ENCODE peak calls at places on chromosomes 5 and 9, in seven cellular contexts. S is IMR-90, B is mesendoderm, Z is neuronal stem cell, D is H9, H is H1, M is mesenchymal stem cell. I is an unnamed sample.

GRCh38 chr5:173474881-173475287 is 141.6 kb downstream of the BOD1 start:
- DNase-seq in S (peak; percentile 94), M (peak; percentile 92), H (no peak), B (no peak), Z (no peak), D (no peak), I (peak; percentile 80)

GRCh38 chr5:179223961-179224360 is 121.3 kb downstream of the ADAMTS2 start:
- DNase-seq in B (no peak), M (no peak), D (no peak), Z (no peak), S (no peak), H (no peak), I (no peak)

GRCh38 chr9:131203438-131204219 is 72.7 kb downstream of the FAM78A start:
- DNase-seq in Z (no peak), S (no peak), B (peak; percentile 45), H (no peak), D (peak; percentile 47), M (no peak), I (peak; percentile 48)

GRCh38 chr5:160937570-160937969 is 85.6 kb upstream of the ATP10B start:
- DNase-seq in H (no peak), Z (no peak), S (no peak), D (no peak), M (no peak), B (no peak), I (peak; percentile 39)

GRCh38 chr9:89941875-89942274 is 337.1 kb downstream of the GADD45G start:
- DNase-seq in Z (no peak), S (peak; percentile 93), D (no peak), B (no peak), H (no peak), M (peak; percentile 95), I (peak; percentile 87)

GRCh38 chr9:22170990-22171663 is 162.0 kb upstream of the CDKN2B start:
- DNase-seq in Z (no peak), B (peak; percentile 38), D (no peak), S (no peak), H (no peak), M (no peak), I (no peak)

GRCh38 chr5:172630961-172631360 is 10.1 kb upstream of the NEURL1B start:
- DNase-seq in H (no peak), M (no peak), S (no peak), B (no peak), Z (no peak), D (peak; percentile 29), I (no peak)

GRCh38 chr9:135926402-135927194 is 19.3 kb upstream of the CAMSAP1 start:
- DNase-seq in M (peak; percentile 78), B (peak; percentile 27), H (no peak), D (no peak), Z (no peak), S (peak; percentile 61), I (peak; percentile 98)

GRCh38 chr9:126421567-126422428 is 95.2 kb downstream of the MVB12B start:
- DNase-seq in M (no peak), S (no peak), D (peak; percentile 65), H (peak; percentile 51), B (peak; percentile 89), Z (no peak), I (no peak)

GRCh38 chr9:122180633-122181032 is 20.9 kb downstream of the MORN5 start:
- DNase-seq in H (no peak), S (peak; percentile 88), B (no peak), M (peak; percentile 72), D (no peak), Z (no peak), I (no peak)

GRCh38 chr5:16574789-16575785 is 41.7 kb downstream of the RETREG1 start:
- DNase-seq in B (peak; percentile 38), S (peak; percentile 89), H (peak; percentile 38), D (peak; percentile 60), Z (peak; percentile 31), M (peak; percentile 31), I (peak; percentile 29)

GRCh38 chr9:133274236-133275104 is 531 bp downstream of the ABO start:
- DNase-seq in Z (no peak), M (no peak), D (no peak), S (no peak), B (no peak), H (no peak), I (no peak)

GRCh38 chr9:95887926-95888497 is 12.5 kb downstream of the ERCC6L2 start:
- DNase-seq in M (no peak), H (no peak), S (no peak), B (no peak), D (no peak), Z (no peak), I (no peak)

GRCh38 chr5:139709587-139710369 is 61.6 kb downstream of the CXXC5 start:
- DNase-seq in B (peak; percentile 91), Z (peak; percentile 61), M (peak; percentile 41), H (no peak), D (peak; percentile 86), S (no peak), I (no peak)

GRCh38 chr5:158660726-158661125 is 439.0 kb downstream of the EBF1 start:
- DNase-seq in M (no peak), Z (no peak), S (no peak), B (no peak), H (no peak), D (no peak), I (peak; percentile 48)

GRCh38 chr5:54186108-54186507 is 124.3 kb downstream of the ARL15 start:
- DNase-seq in S (no peak), H (no peak), B (peak; percentile 74), M (no peak), D (no peak), Z (no peak), I (no peak)

GRCh38 chr9:20658677-20659473 is 25.2 kb upstream of the FOCAD start:
- DNase-seq in D (no peak), H (no peak), M (peak; percentile 62), S (no peak), B (peak; percentile 60), Z (no peak), I (peak; percentile 19)

GRCh38 chr5:11468334-11469039 is 435.8 kb downstream of the CTNND2 start:
- DNase-seq in D (no peak), M (peak; percentile 0), S (no peak), B (peak; percentile 33), H (no peak), Z (no peak), I (peak; percentile 49)

GRCh38 chr5:33679791-33680190 is 212.0 kb downstream of the ADAMTS12 start:
- DNase-seq in H (no peak), S (peak; percentile 55), M (peak; percentile 33), B (no peak), Z (no peak), D (no peak), I (no peak)

GRCh38 chr9:132241840-132242620 is 80.2 kb downstream of the NTNG2 start:
- DNase-seq in M (peak; percentile 60), S (no peak), Z (no peak), B (no peak), D (peak; percentile 56), H (no peak), I (no peak)

GRCh38 chr5:1074816-1075554 is 36.9 kb downstream of the SLC12A7 start:
- DNase-seq in M (no peak), D (no peak), Z (no peak), H (no peak), B (no peak), S (no peak), I (no peak)
- H3K23ac ChIP-seq in M (no peak overlapping the region), D (no peak overlapping the region), Z (peak overlapping the region; percentile 43), H (no peak overlapping the region), B (no peak overlapping the region), S (no peak overlapping the region), I (no peak overlapping the region)

GRCh38 chr5:84383816-84384603 is 670 bp downstream of the EDIL3 start:
- DNase-seq in H (peak; percentile 49), B (peak; percentile 71), S (peak; percentile 70), M (peak; percentile 63), Z (peak; percentile 67), D (peak; percentile 85), I (no peak)

GRCh38 chr5:84384604-84385575 is at the start of gene EDIL3:
- DNase-seq in D (peak; percentile 71), B (peak; percentile 64), Z (peak; percentile 59), H (no peak), S (peak; percentile 59), M (peak; percentile 76), I (no peak)

GRCh38 chr5:84383296-84383815 is 1.3 kb downstream of the EDIL3 start:
- DNase-seq in M (no peak), H (no peak), Z (peak; percentile 20), S (no peak), D (peak; percentile 38), B (peak; percentile 38), I (no peak)

GRCh38 chr5:84381501-84382362 is 2.9 kb downstream of the EDIL3 start:
- DNase-seq in H (no peak), M (peak; percentile 62), D (no peak), Z (no peak), B (no peak), S (no peak), I (no peak)

GRCh38 chr5:84382363-84383295 is 2.1 kb downstream of the EDIL3 start:
- DNase-seq in S (peak; percentile 53), Z (peak; percentile 54), M (peak; percentile 82), H (no peak), D (peak; percentile 69), B (peak; percentile 83), I (peak; percentile 12)
- H3K9ac ChIP-seq in S (peak overlapping the region; percentile 82), Z (peak overlapping the region; percentile 89), M (peak overlapping the region; percentile 88), H (peak overlapping the region; percentile 43), D (peak overlapping the region; percentile 76), B (peak overlapping the region; percentile 83), I (peak overlapping the region; percentile 41)

GRCh38 chr9:36950389-36950788 is 83.7 kb downstream of the PAX5 start:
- DNase-seq in M (no peak), D (no peak), H (no peak), B (peak; percentile 69), S (no peak), Z (no peak), I (no peak)
- H4K8ac ChIP-seq in M (no peak overlapping the region), D (no peak overlapping the region), H (no peak overlapping the region), B (no peak overlapping the region), S (no peak overlapping the region), Z (no peak overlapping the region), I (no peak overlapping the region)

DNA sequence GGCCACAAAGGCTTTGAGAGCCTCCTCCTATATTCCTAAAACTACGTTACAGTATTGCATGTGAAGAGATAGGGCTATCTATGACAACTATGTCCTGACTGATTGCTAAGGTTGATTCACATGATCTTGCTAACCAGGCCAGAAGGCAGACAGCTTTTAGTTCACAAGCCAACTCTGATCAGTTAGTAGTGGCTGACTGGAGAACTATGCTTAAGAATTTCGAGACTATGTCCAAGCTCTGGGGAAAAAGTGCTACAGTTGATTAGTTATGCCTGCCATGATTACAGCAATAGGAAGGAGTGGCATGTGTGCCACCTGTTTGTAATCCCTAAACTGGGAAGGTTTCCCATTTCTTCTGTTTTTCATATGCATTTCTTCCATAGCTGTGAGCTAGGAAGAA is 223.4 kb downstream of the DOCK8 start:
- DNase-seq in S (peak; percentile 33), Z (no peak), H (no peak), M (no peak), D (no peak), B (no peak), I (peak; percentile 45)
- H3K23ac ChIP-seq in S (no peak overlapping the region), Z (no peak overlapping the region), H (no peak overlapping the region), M (no peak overlapping the region), D (no peak overlapping the region), B (no peak overlapping the region), I (no peak overlapping the region)